ENCODE peak calls at places on chromosomes 13 and 19, in four cellular contexts. One of them, this sample, is unnamed.
A peak's percentile ranks its signal among the peaks of the same experiment; 100 is the strongest.

GRCh38 chr13:44409595-44409994 is 36.0 kb downstream of the SERP2 start:
- DNase-seq in H1: no peak
- DNase-seq in HepG2: no peak
- DNase-seq in K562: no peak
- DNase-seq in this sample: no peak

GRCh38 chr13:40368123-40368891 is 298.1 kb downstream of the FOXO1 start:
- DNase-seq in HepG2: no peak
- DNase-seq in K562: no peak
- DNase-seq in H1: no peak
- DNase-seq in this sample: no peak

GRCh38 chr19:10339380-10339960 is at the start of gene ICAM3:
- DNase-seq in HepG2: no peak
- DNase-seq in K562: no peak
- DNase-seq in H1: peak; percentile 64
- DNase-seq in this sample: peak; percentile 43

GRCh38 chr13:101258509-101258908 is 157.8 kb downstream of the NALCN start:
- DNase-seq in H1: no peak
- DNase-seq in K562: no peak
- DNase-seq in HepG2: no peak
- DNase-seq in this sample: no peak

GRCh38 chr19:10289167-10289835 is 451 bp upstream of the ICAM5 start:
- DNase-seq in K562: peak; percentile 67
- DNase-seq in HepG2: peak; percentile 53
- DNase-seq in H1: peak; percentile 93
- DNase-seq in this sample: no peak

GRCh38 chr13:46905249-46905648 is 8.4 kb upstream of the HTR2A start:
- DNase-seq in HepG2: no peak
- DNase-seq in K562: no peak
- DNase-seq in H1: no peak
- DNase-seq in this sample: no peak

GRCh38 chr13:52414051-52414450 is 8.1 kb upstream of the THSD1 start:
- DNase-seq in H1: no peak
- DNase-seq in K562: no peak
- DNase-seq in HepG2: no peak
- DNase-seq in this sample: no peak

GRCh38 chr13:32001392-32001768 is 30.2 kb upstream of the FRY start:
- DNase-seq in HepG2: peak; percentile 71
- DNase-seq in K562: peak; percentile 10
- DNase-seq in H1: no peak
- DNase-seq in this sample: no peak

GRCh38 chr13:74168263-74168675 is 34.1 kb upstream of the KLF12 start:
- DNase-seq in H1: no peak
- DNase-seq in K562: no peak
- DNase-seq in HepG2: peak; percentile 35
- DNase-seq in this sample: no peak

GRCh38 chr19:38543807-38544568 is 73.8 kb downstream of the MAP4K1 start:
- DNase-seq in H1: no peak
- DNase-seq in K562: peak; percentile 99
- DNase-seq in HepG2: peak; percentile 79
- DNase-seq in this sample: peak; percentile 64

GRCh38 chr19:52665529-52665928 is 27.4 kb upstream of the ZNF83 start:
- DNase-seq in HepG2: no peak
- DNase-seq in K562: peak; percentile 47
- DNase-seq in H1: no peak
- DNase-seq in this sample: no peak

GRCh38 chr19:40542197-40542859 is 34.3 kb upstream of the SHKBP1 start:
- DNase-seq in K562: no peak
- DNase-seq in H1: no peak
- DNase-seq in HepG2: no peak
- DNase-seq in this sample: no peak

GRCh38 chr13:110713981-110714797 is 689 bp downstream of the ING1 start:
- DNase-seq in K562: no peak
- DNase-seq in H1: peak; percentile 56
- DNase-seq in HepG2: peak; percentile 28
- DNase-seq in this sample: no peak

GRCh38 chr13:83980322-83980721 is 98.0 kb upstream of the SLITRK1 start:
- DNase-seq in H1: no peak
- DNase-seq in HepG2: no peak
- DNase-seq in K562: no peak
- DNase-seq in this sample: no peak

GRCh38 chr19:16391301-16392055 is 66.9 kb downstream of the KLF2 start:
- DNase-seq in H1: no peak
- DNase-seq in HepG2: no peak
- DNase-seq in K562: no peak
- DNase-seq in this sample: no peak

GRCh38 chr13:46521921-46522691 is 30.9 kb upstream of the LRCH1 start:
- DNase-seq in H1: no peak
- DNase-seq in K562: no peak
- DNase-seq in HepG2: no peak
- DNase-seq in this sample: no peak

GRCh38 chr19:46021531-46022041 is 1.3 kb downstream of the PGLYRP1 start:
- DNase-seq in HepG2: no peak
- DNase-seq in K562: peak; percentile 54
- DNase-seq in H1: no peak
- DNase-seq in this sample: no peak

GRCh38 chr13:40130871-40131636 is 475.6 kb downstream of the COG6 start:
- DNase-seq in HepG2: peak; percentile 36
- DNase-seq in H1: no peak
- DNase-seq in K562: no peak
- DNase-seq in this sample: no peak

GRCh38 chr19:55546822-55547614 is 1.7 kb upstream of the SBK3 start:
- DNase-seq in K562: peak; percentile 63
- DNase-seq in H1: no peak
- DNase-seq in HepG2: peak; percentile 35
- DNase-seq in this sample: no peak

GRCh38 chr19:50406829-50407228 is 11.9 kb upstream of the SPIB start:
- DNase-seq in K562: no peak
- DNase-seq in H1: no peak
- DNase-seq in HepG2: no peak
- DNase-seq in this sample: no peak

GRCh38 chr19:41785653-41786052 is 10.7 kb upstream of the CEACAM3 start:
- DNase-seq in HepG2: peak; percentile 52
- DNase-seq in H1: peak; percentile 74
- DNase-seq in K562: peak; percentile 85
- DNase-seq in this sample: peak; percentile 35

GRCh38 chr19:41907994-41908615 is 20.1 kb downstream of the ERFL start:
- DNase-seq in HepG2: no peak
- DNase-seq in H1: no peak
- DNase-seq in K562: no peak
- DNase-seq in this sample: no peak

GRCh38 chr13:77026255-77026782 is 640 bp downstream of the FBXL3 start:
- DNase-seq in H1: peak; percentile 70
- DNase-seq in HepG2: peak; percentile 63
- DNase-seq in K562: peak; percentile 76
- DNase-seq in this sample: peak; percentile 42

GRCh38 chr19:42433503-42434260 is 6.5 kb upstream of the LIPE start:
- DNase-seq in K562: peak; percentile 70
- DNase-seq in HepG2: peak; percentile 95
- DNase-seq in H1: peak; percentile 90
- DNase-seq in this sample: no peak

GRCh38 chr13:45564108-45564507 is 51.4 kb downstream of the ERICH6B start:
- DNase-seq in HepG2: peak; percentile 22
- DNase-seq in H1: no peak
- DNase-seq in K562: no peak
- DNase-seq in this sample: no peak

GRCh38 chr19:53157601-53158000 is 1.3 kb downstream of the ZNF347 start:
- DNase-seq in H1: peak; percentile 47
- DNase-seq in K562: no peak
- DNase-seq in HepG2: no peak
- DNase-seq in this sample: no peak

GRCh38 chr13:43348397-43348796 is 325.0 kb downstream of the DNAJC15 start:
- DNase-seq in K562: no peak
- DNase-seq in HepG2: no peak
- DNase-seq in H1: no peak
- DNase-seq in this sample: no peak

GRCh38 chr19:49182848-49183375 is 25.3 kb downstream of the TRPM4 start:
- DNase-seq in HepG2: no peak
- DNase-seq in H1: no peak
- DNase-seq in K562: peak; percentile 12
- DNase-seq in this sample: no peak

GRCh38 chr19:53333071-53333465 is 481 bp upstream of the ZNF845 start:
- DNase-seq in H1: no peak
- DNase-seq in K562: no peak
- DNase-seq in HepG2: no peak
- DNase-seq in this sample: no peak

GRCh38 chr13:89361909-89362308 is 1690.7 kb downstream of the SLITRK5 start:
- DNase-seq in HepG2: no peak
- DNase-seq in H1: no peak
- DNase-seq in K562: no peak
- DNase-seq in this sample: no peak

GRCh38 chr19:50489461-50490011 is 12.9 kb upstream of the GARIN5A start:
- DNase-seq in HepG2: no peak
- DNase-seq in K562: no peak
- DNase-seq in H1: peak; percentile 60
- DNase-seq in this sample: no peak

GRCh38 chr19:45442927-45443461 is 19.3 kb upstream of the ERCC1 start:
- DNase-seq in H1: peak; percentile 74
- DNase-seq in HepG2: no peak
- DNase-seq in K562: peak; percentile 62
- DNase-seq in this sample: no peak

GRCh38 chr19:12237143-12237839 is 57.4 kb downstream of the ZNF44 start:
- DNase-seq in H1: no peak
- DNase-seq in K562: peak; percentile 27
- DNase-seq in HepG2: no peak
- DNase-seq in this sample: no peak
- TF ChIP-seq CBX5 in H1: no peak
- TF ChIP-seq CBX5 in K562: no peak
- TF ChIP-seq CBX5 in HepG2: no peak
- TF ChIP-seq CBX5 in this sample: no peak

GRCh38 chr13:72403396-72404010 is 323.9 kb downstream of the MZT1 start:
- DNase-seq in H1: no peak
- DNase-seq in HepG2: no peak
- DNase-seq in K562: no peak
- DNase-seq in this sample: no peak

GRCh38 chr13:72400859-72401258 is 326.6 kb downstream of the MZT1 start:
- DNase-seq in H1: no peak
- DNase-seq in HepG2: no peak
- DNase-seq in K562: no peak
- DNase-seq in this sample: no peak

GRCh38 chr13:72405441-72405840 is 322.0 kb downstream of the MZT1 start:
- DNase-seq in K562: no peak
- DNase-seq in HepG2: no peak
- DNase-seq in H1: no peak
- DNase-seq in this sample: no peak
- TF ChIP-seq CBX5 in K562: no peak
- TF ChIP-seq CBX5 in HepG2: no peak
- TF ChIP-seq CBX5 in H1: no peak
- TF ChIP-seq CBX5 in this sample: no peak

GRCh38 chr19:2814426-2814825 is 5.2 kb upstream of the ZNF554 start:
- DNase-seq in K562: no peak
- DNase-seq in H1: peak; percentile 39
- DNase-seq in HepG2: no peak
- DNase-seq in this sample: no peak
- TF ChIP-seq CBX5 in K562: no peak
- TF ChIP-seq CBX5 in H1: no peak
- TF ChIP-seq CBX5 in HepG2: no peak
- TF ChIP-seq CBX5 in this sample: no peak

DNA sequence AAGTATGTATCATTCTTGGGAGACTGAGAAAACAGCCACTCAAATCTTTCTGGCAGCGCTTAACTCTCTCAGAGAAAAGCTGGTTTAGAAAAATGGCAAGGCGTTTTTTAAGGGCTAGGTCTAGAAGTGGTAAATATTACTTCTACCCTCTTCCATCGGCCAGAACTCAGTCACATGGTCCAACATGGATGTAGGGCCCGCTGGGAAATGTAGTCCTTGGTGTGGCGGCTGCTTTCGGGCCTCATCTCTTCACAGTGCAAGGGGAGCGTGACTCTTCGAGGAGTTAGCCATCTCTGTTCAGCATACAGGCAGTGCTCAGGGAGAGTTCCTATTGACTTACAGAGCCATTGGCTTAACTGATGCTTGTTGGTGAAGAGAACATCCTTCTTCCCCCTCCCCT is 6.3 kb downstream of the VSTM2B start:
- DNase-seq in HepG2: no peak
- DNase-seq in K562: no peak
- DNase-seq in H1: peak; percentile 44
- DNase-seq in this sample: no peak
- TF ChIP-seq CBX5 in HepG2: no peak
- TF ChIP-seq CBX5 in K562: no peak
- TF ChIP-seq CBX5 in H1: no peak
- TF ChIP-seq CBX5 in this sample: no peak

GRCh38 chr13:93476175-93476574 is 249.6 kb downstream of the GPC6 start:
- DNase-seq in HepG2: peak; percentile 11
- DNase-seq in H1: no peak
- DNase-seq in K562: no peak
- DNase-seq in this sample: no peak
- TF ChIP-seq CBX5 in HepG2: no peak
- TF ChIP-seq CBX5 in H1: no peak
- TF ChIP-seq CBX5 in K562: no peak
- TF ChIP-seq CBX5 in this sample: no peak

GRCh38 chr19:17466487-17466850 is 3.9 kb upstream of the SLC27A1 start:
- DNase-seq in H1: no peak
- DNase-seq in K562: no peak
- DNase-seq in HepG2: no peak
- DNase-seq in this sample: no peak
- TF ChIP-seq CBX5 in H1: no peak
- TF ChIP-seq CBX5 in K562: no peak
- TF ChIP-seq CBX5 in HepG2: no peak
- TF ChIP-seq CBX5 in this sample: no peak

GRCh38 chr19:2475018-2475701 is 767 bp upstream of the GADD45B start:
- DNase-seq in H1: peak; percentile 76
- DNase-seq in K562: peak; percentile 60
- DNase-seq in HepG2: no peak
- DNase-seq in this sample: no peak

GRCh38 chr19:2477732-2478191 is 1.8 kb downstream of the GADD45B start:
- DNase-seq in K562: no peak
- DNase-seq in HepG2: no peak
- DNase-seq in H1: no peak
- DNase-seq in this sample: no peak

GRCh38 chr19:2475702-2476450 is at the start of gene GADD45B:
- DNase-seq in HepG2: peak; percentile 93
- DNase-seq in H1: peak; percentile 97
- DNase-seq in K562: peak; percentile 98
- DNase-seq in this sample: peak; percentile 94

GRCh38 chr19:2477141-2477710 is 1.3 kb downstream of the GADD45B start:
- DNase-seq in HepG2: no peak
- DNase-seq in H1: peak; percentile 63
- DNase-seq in K562: no peak
- DNase-seq in this sample: no peak

DNA sequence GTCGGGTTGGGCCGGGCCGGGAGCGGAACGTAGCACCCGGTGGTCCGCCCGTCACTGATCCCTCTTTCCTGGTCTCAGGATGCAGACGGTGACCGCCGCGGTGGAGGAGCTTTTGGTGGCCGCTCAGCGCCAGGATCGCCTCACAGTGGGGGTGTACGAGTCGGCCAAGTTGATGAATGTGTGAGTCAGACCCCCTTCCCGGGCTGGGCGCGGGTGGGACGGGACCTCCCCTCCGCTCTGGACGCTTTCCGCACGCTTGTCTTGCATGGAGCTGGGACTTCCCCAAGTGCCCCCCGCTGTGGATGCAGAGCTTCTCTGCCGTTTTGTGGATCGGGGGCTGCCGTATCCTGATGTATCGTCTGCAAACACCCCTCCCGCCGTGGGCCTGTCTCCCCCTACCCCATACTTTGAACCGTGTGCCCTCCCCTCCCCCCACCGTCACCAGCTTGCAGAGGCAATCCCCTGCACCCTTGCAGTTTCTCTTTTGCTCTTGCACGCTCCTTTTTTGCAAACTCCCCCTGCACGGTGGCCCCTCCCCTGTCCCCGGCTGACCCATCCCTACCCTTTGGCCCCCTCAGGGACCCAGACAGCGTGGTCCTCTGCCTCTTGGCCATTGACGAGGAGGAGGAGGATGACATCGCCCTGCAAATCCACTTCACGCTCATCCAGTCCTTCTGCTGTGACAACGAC is 669 bp downstream of the GADD45B start:
- DNase-seq in K562: peak; percentile 69
- DNase-seq in HepG2: no peak
- DNase-seq in H1: peak; percentile 74
- DNase-seq in this sample: no peak
- TF ChIP-seq CBX5 in K562: no peak
- TF ChIP-seq CBX5 in HepG2: no peak
- TF ChIP-seq CBX5 in H1: no peak
- TF ChIP-seq CBX5 in this sample: no peak